ENCODE peak calls at places on chromosomes 5 and 9, in ten cellular contexts. Y, A, N, C, U, L, R, T, I and M are unnamed samples.

GRCh38 chr9:13554626-13555025 is 275.1 kb upstream of the MPDZ start:
- DNase-seq in N (no peak), I (no peak), L (no peak), U (no peak), C (no peak), Y (no peak), R (no peak), T (no peak), A (no peak), M (no peak)

GRCh38 chr5:98341038-98341710 is 432.3 kb upstream of the RGMB start:
- DNase-seq in U (no peak), T (peak; percentile 72), N (peak; percentile 94), R (peak; percentile 33), L (no peak), C (peak; percentile 99), Y (peak; percentile 99), I (peak; percentile 51), A (no peak), M (peak; percentile 95)

GRCh38 chr9:31100311-31100710 is 1284.1 kb upstream of the ACO1 start:
- DNase-seq in T (no peak), Y (no peak), I (no peak), A (no peak), L (no peak), N (no peak), R (no peak), C (no peak), U (no peak), M (no peak)

GRCh38 chr5:140240987-140241706 is 61.8 kb downstream of the PFDN1 start:
- DNase-seq in Y (peak; percentile 89), R (peak; percentile 78), T (peak; percentile 88), A (no peak), C (peak; percentile 80), N (peak; percentile 71), U (peak; percentile 95), I (peak; percentile 78), L (peak; percentile 34), M (peak; percentile 72)

GRCh38 chr5:77560677-77561263 is 68.7 kb upstream of the WDR41 start:
- DNase-seq in N (peak; percentile 1), I (peak; percentile 26), L (peak; percentile 13), R (peak; percentile 34), Y (peak; percentile 66), U (peak; percentile 65), T (peak; percentile 26), A (no peak), C (no peak), M (peak; percentile 16)

GRCh38 chr5:97554992-97555981 is 372.2 kb upstream of the RIOK2 start:
- DNase-seq in Y (peak; percentile 80), I (no peak), N (peak; percentile 49), R (peak; percentile 40), L (no peak), C (peak; percentile 55), U (no peak), T (peak; percentile 55), A (no peak), M (no peak)

GRCh38 chr5:67063055-67063454 is 133.5 kb downstream of the CD180 start:
- DNase-seq in I (no peak), U (no peak), L (no peak), A (no peak), C (no peak), R (no peak), Y (no peak), T (no peak), N (no peak), M (no peak)

GRCh38 chr9:34377402-34377741 is 674 bp upstream of the MYORG start:
- DNase-seq in I (no peak), T (no peak), C (no peak), Y (no peak), L (peak; percentile 21), N (no peak), A (no peak), U (peak; percentile 39), R (no peak), M (no peak)

GRCh38 chr9:34379334-34380033 is 2.8 kb upstream of the MYORG start:
- DNase-seq in R (peak; percentile 80), Y (peak; percentile 82), T (peak; percentile 53), N (peak; percentile 49), U (peak; percentile 85), A (peak; percentile 86), I (no peak), C (peak; percentile 38), L (peak; percentile 98), M (peak; percentile 36)

GRCh38 chr5:150286820-150287219 is 2.8 kb downstream of the CAMK2A start:
- DNase-seq in Y (no peak), L (peak; percentile 82), T (no peak), U (peak; percentile 66), A (no peak), R (no peak), N (no peak), C (no peak), I (no peak), M (no peak)

GRCh38 chr9:29129763-29130162 is 1556.5 kb upstream of the C9orf72 start:
- DNase-seq in R (peak; percentile 19), N (no peak), I (no peak), T (no peak), Y (peak; percentile 5), U (no peak), A (no peak), L (no peak), C (no peak), M (no peak)

GRCh38 chr9:93471135-93471534 is 17.8 kb upstream of the FAM120AOS start:
- DNase-seq in L (no peak), U (no peak), T (no peak), N (no peak), C (no peak), I (no peak), R (no peak), Y (no peak), A (no peak), M (no peak)

GRCh38 chr9:133683494-133684460 is 47.6 kb downstream of the DBH start:
- DNase-seq in R (no peak), Y (peak; percentile 5), L (no peak), N (no peak), I (no peak), T (no peak), C (no peak), A (peak; percentile 67), U (peak; percentile 42), M (no peak)

GRCh38 chr5:103414598-103414997 is 148.0 kb downstream of the NUDT12 start:
- DNase-seq in L (no peak), A (no peak), U (no peak), T (no peak), N (no peak), Y (no peak), R (peak; percentile 5), I (no peak), C (no peak), M (no peak)

GRCh38 chr5:5105531-5105930 is 34.6 kb upstream of the ADAMTS16 start:
- DNase-seq in N (no peak), C (no peak), A (no peak), U (no peak), L (no peak), Y (peak; percentile 2), R (peak; percentile 45), I (no peak), T (no peak), M (no peak)

GRCh38 chr5:4348418-4348817 is 752.8 kb downstream of the IRX1 start:
- DNase-seq in T (no peak), U (no peak), R (peak; percentile 83), N (no peak), L (no peak), C (no peak), I (no peak), A (no peak), Y (no peak), M (no peak)

GRCh38 chr5:132821791-132822190 is 8.7 kb downstream of the SHROOM1 start:
- DNase-seq in N (peak; percentile 53), R (no peak), C (no peak), L (no peak), A (no peak), Y (peak; percentile 67), T (no peak), U (no peak), I (no peak), M (no peak)